ENCODE peak calls at places on chromosomes 3 and 15, in six cellular contexts. A is DMS79, B is cardiac septum, P is Right ventricle myocardium superior, I is hypothalamus, F is IMR-90. Y is an unnamed sample.

GRCh38 chr3:190252080-190252479 is 70.2 kb downstream of the CLDN1 start:
- DNase-seq in A (no peak), B (no peak), P (no peak), F (peak), I (no peak), Y (no peak)

GRCh38 chr15:58909616-58910015 is 23.9 kb downstream of the SLTM start:
- DNase-seq in B (no peak), P (no peak), F (peak), A (no peak), I (no peak), Y (no peak)

GRCh38 chr3:184765730-184766074 is 46.3 kb upstream of the VPS8 start:
- DNase-seq in P (no peak), B (no peak), F (peak), A (no peak), I (no peak), Y (no peak)

GRCh38 chr15:59456114-59456513 is 18.1 kb downstream of the FAM81A start:
- DNase-seq in P (no peak), A (no peak), B (no peak), I (no peak), F (no peak), Y (no peak)

GRCh38 chr3:8319935-8320634 is 181.5 kb upstream of the LMCD1 start:
- DNase-seq in A (no peak), I (no peak), P (no peak), B (no peak), F (peak), Y (peak)

GRCh38 chr15:78012643-78013077 is 64.9 kb downstream of the TBC1D2B start:
- DNase-seq in P (no peak), B (no peak), I (no peak), F (no peak), A (no peak), Y (no peak)

GRCh38 chr15:61182955-61183354 is 46.1 kb downstream of the RORA start:
- DNase-seq in F (no peak), A (no peak), I (no peak), B (no peak), P (no peak), Y (no peak)

GRCh38 chr15:47856071-47856470 is 138.8 kb downstream of the SEMA6D start:
- DNase-seq in A (no peak), F (no peak), I (no peak), P (no peak), B (no peak), Y (no peak)

Y was measured in lung microvascular endothelial cell.